ENCODE peak calls at places on chromosomes 12 and 14, in eight cellular contexts. X is SW 1271; R is HTR-8/SVneo; C is EL; I is DMS 273 treated with DMSO at 0.1 percent for 48 hours; O is CD4-positive, alpha-beta T cell; E is substantia nigra; S is NCI-H1092 treated with DMSO at 0.1 percent for 48 hours. Y is an unnamed sample.

GRCh38 chr14:79011091-79011919 is 841.1 kb downstream of the NRXN3 start:
- DNase-seq in R (peak), S (peak), E (no peak), X (no peak), I (peak), O (no peak), C (peak), Y (peak)

GRCh38 chr12:32377344-32378000 is 21.9 kb upstream of the FGD4 start:
- DNase-seq in E (no peak), C (no peak), I (no peak), X (no peak), S (no peak), O (no peak), R (no peak), Y (no peak)

GRCh38 chr12:51888316-51889215 is 663 bp downstream of the ANKRD33 start:
- DNase-seq in C (no peak), O (no peak), S (no peak), E (no peak), I (no peak), R (no peak), X (no peak), Y (no peak)

GRCh38 chr14:72178517-72178916 is 246.3 kb downstream of the RGS6 start:
- DNase-seq in S (no peak), I (no peak), O (no peak), C (no peak), E (no peak), R (no peak), X (no peak), Y (no peak)

GRCh38 chr12:95548056-95548538 is 3.2 kb downstream of the USP44 start:
- DNase-seq in E (no peak), R (peak), S (peak), X (no peak), I (no peak), C (peak), O (peak), Y (no peak)

GRCh38 chr12:119949145-119949544 is 39.9 kb upstream of the BICDL1 start:
- DNase-seq in O (no peak), C (no peak), X (no peak), E (no peak), R (no peak), S (peak), I (no peak), Y (no peak)

GRCh38 chr14:79275367-79275655 is 936.0 kb downstream of the DIO2 start:
- DNase-seq in X (no peak), I (no peak), R (no peak), C (no peak), O (no peak), S (no peak), E (no peak), Y (no peak)

GRCh38 chr12:6057693-6058092 is 66.8 kb downstream of the VWF start:
- DNase-seq in O (no peak), R (no peak), I (no peak), S (no peak), X (no peak), C (no peak), E (no peak), Y (no peak)

GRCh38 chr12:91743727-91744126 is 401.9 kb downstream of the BTG1 start:
- DNase-seq in S (no peak), O (no peak), R (no peak), X (no peak), C (no peak), E (no peak), I (no peak), Y (peak)

GRCh38 chr14:61451891-61452400 is 130.6 kb downstream of the PRKCH start:
- DNase-seq in O (no peak), E (no peak), C (no peak), X (no peak), S (no peak), I (no peak), R (no peak), Y (no peak)

GRCh38 chr14:30603402-30603801 is 18.7 kb upstream of the SCFD1 start:
- DNase-seq in O (no peak), X (no peak), C (no peak), I (no peak), E (no peak), R (no peak), S (no peak), Y (no peak)

GRCh38 chr12:116435984-116436383 is 123.2 kb upstream of the MAP1LC3B2 start:
- DNase-seq in X (no peak), O (no peak), R (no peak), E (no peak), I (no peak), C (no peak), S (no peak), Y (no peak)

GRCh38 chr12:119940881-119941280 is 48.2 kb upstream of the BICDL1 start:
- DNase-seq in C (peak), X (no peak), E (no peak), I (no peak), R (peak), S (no peak), O (no peak), Y (peak)

GRCh38 chr12:94643585-94643984 is 6.8 kb downstream of the TMCC3 start:
- DNase-seq in R (no peak), S (no peak), X (no peak), O (no peak), C (no peak), I (no peak), E (no peak), Y (no peak)

GRCh38 chr14:95286649-95287048 is 33.1 kb downstream of the CLMN start:
- DNase-seq in S (no peak), C (no peak), E (no peak), O (no peak), R (no peak), I (no peak), X (no peak), Y (no peak)

GRCh38 chr12:11711675-11712327 is 62.3 kb downstream of the ETV6 start:
- DNase-seq in R (no peak), X (no peak), O (no peak), S (no peak), E (no peak), C (peak), I (no peak), Y (no peak)

GRCh38 chr12:43336962-43337555 is 214.9 kb downstream of the ADAMTS20 start:
- DNase-seq in O (no peak), S (no peak), I (no peak), C (peak), E (no peak), X (no peak), R (peak), Y (peak)

GRCh38 chr12:15774819-15775218 is 14.4 kb downstream of the EPS8 start:
- DNase-seq in O (no peak), R (no peak), I (no peak), S (no peak), C (no peak), X (no peak), E (no peak), Y (peak)

GRCh38 chr14:57869530-57870088 is 3.7 kb upstream of the SLC35F4 start:
- DNase-seq in X (no peak), R (no peak), C (no peak), O (no peak), I (no peak), E (no peak), S (no peak), Y (no peak)

GRCh38 chr12:110354172-110354780 is 49.2 kb downstream of the ANAPC7 start:
- DNase-seq in R (no peak), O (no peak), I (peak), X (no peak), S (no peak), C (no peak), E (no peak), Y (no peak)

GRCh38 chr12:79420146-79420618 is 270.6 kb downstream of the PAWR start:
- DNase-seq in R (peak), I (no peak), C (peak), X (peak), O (no peak), E (no peak), S (no peak), Y (peak)

GRCh38 chr14:54881235-54881760 is 21.3 kb downstream of the GCH1 start:
- DNase-seq in S (no peak), I (peak), E (no peak), X (no peak), O (peak), C (peak), R (no peak), Y (no peak)

Y was measured in NCI-H748 treated with DMSO at 0.1 percent for 48 hours.